ENCODE peak calls at places on chromosomes 16 and 17, in five cellular contexts. T is activated T-helper 1 cell treated with anti-CD3 and anti-CD28 coated beads, Interleukin-2, amount 50 U/mL, for 16 hours; L is stimulated activated naive CD4-positive, alpha-beta T cell treated with Interleukin-2 at 50 U/mL for 16 hours; B is activated T-cell treated with anti-CD3 and anti-CD28 coated beads for 24 hours; Y is activated T-helper 9 cell treated with anti-CD3 and anti-CD28 coated beads, Interleukin-2, amount 50 U/mL, for 16 hours. V is an unnamed sample.

GRCh38 chr17:50425682-50426471 is at the start of gene ACSF2:
- DNase-seq in T (peak), L (peak), B (peak), Y (peak), V (peak)

GRCh38 chr16:75624921-75625334 is 1.8 kb upstream of the ADAT1 start:
- DNase-seq in T (no peak), L (no peak), B (no peak), Y (no peak), V (no peak)

GRCh38 chr16:31348578-31348977 is 6.4 kb upstream of the ITGAX start:
- DNase-seq in T (no peak), L (no peak), B (no peak), Y (no peak), V (no peak)

GRCh38 chr17:76820523-76820922 is 47.7 kb upstream of the MGAT5B start:
- DNase-seq in T (no peak), L (no peak), B (no peak), Y (no peak), V (no peak)

GRCh38 chr17:35084987-35085386 is 21.5 kb upstream of the RFFL start:
- DNase-seq in T (no peak), L (no peak), B (no peak), Y (no peak), V (no peak)

GRCh38 chr17:327971-328370 is 24.6 kb downstream of the RPH3AL start:
- DNase-seq in T (no peak), L (no peak), B (no peak), Y (no peak), V (no peak)

GRCh38 chr17:34178047-34178446 is 77.0 kb upstream of the CCL2 start:
- DNase-seq in T (no peak), L (no peak), B (no peak), Y (no peak), V (no peak)

GRCh38 chr17:73419896-73420295 is 108.1 kb upstream of the CDC42EP4 start:
- DNase-seq in T (no peak), L (no peak), B (no peak), Y (no peak), V (no peak)

GRCh38 chr17:32158870-32159585 is 16.7 kb downstream of the RHOT1 start:
- DNase-seq in T (no peak), L (no peak), B (no peak), Y (no peak), V (no peak)

GRCh38 chr16:9316008-9316407 is 224.6 kb downstream of the HAPSTR1 start:
- DNase-seq in T (no peak), L (no peak), B (no peak), Y (no peak), V (no peak)

GRCh38 chr17:83136931-83137330 is 57.5 kb downstream of the METRNL start:
- DNase-seq in T (no peak), L (no peak), B (no peak), Y (no peak), V (no peak)

GRCh38 chr17:57440522-57441269 is 184.4 kb downstream of the MSI2 start:
- DNase-seq in T (peak), L (peak), B (peak), Y (peak), V (no peak)

GRCh38 chr16:67563708-67564468 is 1.6 kb downstream of the CTCF start:
- DNase-seq in T (no peak), L (no peak), B (peak), Y (no peak), V (no peak)

GRCh38 chr16:9800180-9800738 is 382.0 kb downstream of the GRIN2A start:
- DNase-seq in T (no peak), L (no peak), B (no peak), Y (no peak), V (no peak)

GRCh38 chr16:55120408-55120807 is 189.7 kb downstream of the IRX5 start:
- DNase-seq in T (no peak), L (no peak), B (no peak), Y (no peak), V (no peak)

GRCh38 chr16:11980167-11980844 is 3.8 kb downstream of the SNX29 start:
- DNase-seq in T (no peak), L (no peak), B (no peak), Y (no peak), V (no peak)

GRCh38 chr16:50490828-50491227 is 57.4 kb upstream of the NKD1 start:
- DNase-seq in T (no peak), L (no peak), B (no peak), Y (no peak), V (no peak)

GRCh38 chr17:42774066-42774750 is 959 bp downstream of the VPS25 start:
- DNase-seq in T (no peak), L (no peak), B (no peak), Y (no peak), V (no peak)

GRCh38 chr17:62572488-62573469 is 54.7 kb upstream of the MRC2 start:
- DNase-seq in T (no peak), L (no peak), B (no peak), Y (no peak), V (no peak)

GRCh38 chr17:36120221-36120620 is 16.6 kb downstream of the CCL4 start:
- DNase-seq in T (no peak), L (no peak), B (no peak), Y (no peak), V (no peak)